ENCODE peak calls at places on chromosomes 16 and 17, in four cellular contexts. D, R, X and N are unnamed samples.

GRCh38 chr16:77169650-77170236 is 21.2 kb upstream of the MON1B start:
- DNase-seq in D (peak), X (peak), R (peak), N (peak)

GRCh38 chr17:866568-867087 is 84.5 kb downstream of the MRM3 start:
- DNase-seq in X (no peak), R (no peak), D (no peak), N (no peak)

GRCh38 chr17:82018152-82019041 is 4.3 kb downstream of the CENPX start:
- DNase-seq in D (no peak), X (no peak), R (no peak), N (no peak)

GRCh38 chr17:34726536-34727384 is 147.4 kb downstream of the TMEM132E start:
- DNase-seq in D (no peak), R (peak), X (no peak), N (no peak)

GRCh38 chr16:55471448-55472097 is 7.4 kb upstream of the MMP2 start:
- DNase-seq in D (peak), R (no peak), X (no peak), N (no peak)

GRCh38 chr16:65532218-65532617 is 410.4 kb upstream of the CDH11 start:
- DNase-seq in D (no peak), R (no peak), X (no peak), N (no peak)

GRCh38 chr16:74984194-74984669 is 691 bp downstream of the WDR59 start:
- DNase-seq in D (no peak), R (peak), X (no peak), N (no peak)

GRCh38 chr16:87653234-87653633 is 50.9 kb downstream of the JPH3 start:
- DNase-seq in X (no peak), R (no peak), D (no peak), N (peak)

GRCh38 chr16:68786685-68787418 is 49.8 kb downstream of the CDH1 start:
- DNase-seq in R (no peak), D (no peak), X (no peak), N (no peak)

GRCh38 chr16:75340715-75341500 is 89.5 kb upstream of the BCAR1 start:
- DNase-seq in D (no peak), R (no peak), X (no peak), N (no peak)

GRCh38 chr16:76856112-76856511 is 334.9 kb upstream of the MON1B start:
- DNase-seq in X (no peak), R (no peak), D (no peak), N (no peak)

GRCh38 chr17:21297026-21297520 is 12.6 kb downstream of the MAP2K3 start:
- DNase-seq in D (no peak), R (no peak), X (no peak), N (no peak)

GRCh38 chr16:84892097-84892496 is 72.3 kb downstream of the CRISPLD2 start:
- DNase-seq in R (no peak), D (no peak), X (no peak), N (no peak)

GRCh38 chr16:66364959-66365306 is 1.6 kb upstream of the CDH5 start:
- DNase-seq in X (no peak), R (no peak), D (no peak), N (no peak)

GRCh38 chr16:70662991-70663523 is 16.7 kb downstream of the IL34 start:
- DNase-seq in X (no peak), D (no peak), R (peak), N (no peak)

GRCh38 chr16:76583466-76583865 is 306.3 kb downstream of the CNTNAP4 start:
- DNase-seq in R (peak), X (peak), D (no peak), N (peak)

GRCh38 chr17:48074322-48075054 is 26.3 kb downstream of the NFE2L1 start:
- DNase-seq in R (peak), X (peak), D (peak), N (peak)

GRCh38 chr17:31374083-31374447 is 17.4 kb upstream of the RAB11FIP4 start:
- DNase-seq in R (no peak), X (no peak), D (no peak), N (no peak)

GRCh38 chr16:28981517-28981916 is 3.3 kb upstream of the LAT start:
- DNase-seq in R (peak), X (no peak), D (no peak), N (peak)